ENCODE peak calls at places on chromosome 1, in five cellular contexts. I is heart left ventricle, Y is GM23248, W is right cardiac atrium, X is kidney. A is an unnamed sample.

GRCh38 chr1:231935856-231936255 is 309.3 kb downstream of the DISC1 start:
- DNase-seq in I (no peak), Y (no peak), W (no peak), X (no peak), A (no peak)

GRCh38 chr1:33336580-33336979 is 15.7 kb upstream of the A3GALT2 start:
- DNase-seq in I (no peak), Y (no peak), W (no peak), X (no peak), A (no peak)

GRCh38 chr1:167173516-167174184 is 47.0 kb upstream of the POU2F1 start:
- DNase-seq in I (no peak), Y (peak), W (no peak), X (no peak), A (no peak)

GRCh38 chr1:34885405-34886247 is 26.1 kb upstream of the SMIM12 start:
- DNase-seq in I (peak), Y (peak), W (peak), X (no peak), A (peak)

GRCh38 chr1:155008015-155008941 is 5.7 kb downstream of the ZBTB7B start:
- DNase-seq in I (peak), Y (no peak), W (peak), X (peak), A (peak)

GRCh38 chr1:14027099-14027498 is 327.1 kb downstream of the PRDM2 start:
- DNase-seq in I (no peak), Y (no peak), W (no peak), X (no peak), A (no peak)

GRCh38 chr1:10738125-10738746 is 58.2 kb downstream of the CASZ1 start:
- DNase-seq in I (no peak), Y (no peak), W (no peak), X (peak), A (no peak)

GRCh38 chr1:63101336-63101735 is 221.0 kb upstream of the FOXD3 start:
- DNase-seq in I (no peak), Y (no peak), W (no peak), X (no peak), A (no peak)

GRCh38 chr1:3593745-3594144 is 17.6 kb downstream of the MEGF6 start:
- DNase-seq in I (no peak), Y (no peak), W (no peak), X (no peak), A (no peak)

GRCh38 chr1:45493116-45493697 is 2.2 kb upstream of the TESK2 start:
- DNase-seq in I (peak), Y (peak), W (no peak), X (no peak), A (no peak)

GRCh38 chr1:57464756-57465155 is 40.9 kb upstream of the DAB1 start:
- DNase-seq in I (no peak), Y (no peak), W (no peak), X (no peak), A (no peak)

GRCh38 chr1:230682274-230682673 is 31.6 kb downstream of the AGT start:
- DNase-seq in I (peak), Y (peak), W (no peak), X (no peak), A (no peak)

GRCh38 chr1:49686107-49686506 is 337.6 kb downstream of the AGBL4 start:
- DNase-seq in I (no peak), Y (no peak), W (no peak), X (peak), A (no peak)

GRCh38 chr1:226743259-226743658 is 4.2 kb upstream of the ITPKB start:
- DNase-seq in I (no peak), Y (no peak), W (no peak), X (no peak), A (no peak)

GRCh38 chr1:7262611-7263010 is 477.4 kb downstream of the CAMTA1 start:
- DNase-seq in I (no peak), Y (no peak), W (no peak), X (no peak), A (no peak)

GRCh38 chr1:52635321-52636089 is 2.5 kb downstream of the SHISAL2A start:
- DNase-seq in I (no peak), Y (no peak), W (no peak), X (no peak), A (no peak)

GRCh38 chr1:219660666-219661463 is 48.0 kb upstream of the ZC3H11B start:
- DNase-seq in I (peak), Y (peak), W (peak), X (peak), A (peak)

GRCh38 chr1:245205864-245206263 is 51.1 kb downstream of the KIF26B start:
- DNase-seq in I (no peak), Y (no peak), W (no peak), X (no peak), A (no peak)

GRCh38 chr1:46488343-46489168 is 1.1 kb upstream of the DMBX1 start:
- DNase-seq in I (no peak), Y (peak), W (peak), X (peak), A (peak)

GRCh38 chr1:94757931-94758330 is 62.2 kb upstream of the SLC44A3 start:
- DNase-seq in I (peak), Y (no peak), W (peak), X (peak), A (no peak)

GRCh38 chr1:117347907-117348306 is 19.3 kb upstream of the MAN1A2 start:
- DNase-seq in I (no peak), Y (no peak), W (no peak), X (no peak), A (no peak)

GRCh38 chr1:47663286-47663685 is 225.4 kb downstream of the FOXD2 start:
- DNase-seq in I (no peak), Y (no peak), W (no peak), X (no peak), A (no peak)

GRCh38 chr1:156841289-156841855 is 17.5 kb downstream of the INSRR start:
- DNase-seq in I (no peak), Y (no peak), W (no peak), X (peak), A (no peak)

GRCh38 chr1:94713472-94714141 is 106.5 kb upstream of the SLC44A3 start:
- DNase-seq in I (peak), Y (peak), W (peak), X (peak), A (peak)

GRCh38 chr1:102219463-102219862 is 222.7 kb upstream of the OLFM3 start:
- DNase-seq in I (no peak), Y (no peak), W (no peak), X (no peak), A (no peak)

GRCh38 chr1:26337206-26337535 is 16.8 kb downstream of the CRYBG2 start:
- DNase-seq in I (no peak), Y (no peak), W (no peak), X (no peak), A (no peak)

GRCh38 chr1:26338670-26339069 is 15.3 kb downstream of the CRYBG2 start:
- DNase-seq in I (no peak), Y (no peak), W (no peak), X (no peak), A (no peak)

GRCh38 chr1:26337625-26338024 is 16.3 kb downstream of the CRYBG2 start:
- DNase-seq in I (no peak), Y (no peak), W (no peak), X (peak), A (no peak)

GRCh38 chr1:26336477-26337205 is 17.3 kb downstream of the CRYBG2 start:
- DNase-seq in I (peak), Y (peak), W (peak), X (peak), A (peak)

DNA sequence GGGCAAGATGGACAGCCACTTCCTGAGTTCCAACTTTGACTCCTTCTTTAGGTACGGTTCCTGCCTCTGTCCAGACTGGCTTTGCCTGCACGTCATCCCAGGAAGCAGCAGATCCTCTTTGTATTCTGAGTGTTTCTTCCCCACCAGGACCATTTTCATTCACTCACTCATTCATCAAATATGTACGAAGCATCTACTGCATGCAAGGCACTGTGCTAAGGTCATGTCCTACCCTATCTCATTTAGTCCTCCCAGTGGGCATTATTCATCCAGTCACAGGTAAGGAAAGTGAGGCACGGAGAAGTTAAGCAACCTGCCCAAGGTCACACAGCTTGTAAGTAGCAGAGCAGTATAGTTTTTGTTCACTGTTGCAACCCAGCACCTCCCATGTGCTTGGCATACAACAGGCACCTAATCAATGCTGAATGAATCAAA is 13.9 kb downstream of the CRYBG2 start:
- DNase-seq in I (no peak), Y (no peak), W (no peak), X (no peak), A (no peak)
- H3K27ac ChIP-seq in I (no peak), Y (no peak), W (no peak), X (no peak), A (no peak)

GRCh38 chr1:206487970-206488369 is 17.7 kb downstream of the IKBKE start:
- DNase-seq in I (no peak), Y (no peak), W (no peak), X (no peak), A (no peak)

GRCh38 chr1:206489980-206490534 is 17.3 kb upstream of the RASSF5 start:
- DNase-seq in I (peak), Y (peak), W (peak), X (peak), A (peak)

GRCh38 chr1:206484901-206485300 is 14.6 kb downstream of the IKBKE start:
- DNase-seq in I (no peak), Y (no peak), W (peak), X (no peak), A (no peak)

GRCh38 chr1:206490643-206491421 is 16.5 kb upstream of the RASSF5 start:
- DNase-seq in I (no peak), Y (no peak), W (no peak), X (no peak), A (no peak)

DNA sequence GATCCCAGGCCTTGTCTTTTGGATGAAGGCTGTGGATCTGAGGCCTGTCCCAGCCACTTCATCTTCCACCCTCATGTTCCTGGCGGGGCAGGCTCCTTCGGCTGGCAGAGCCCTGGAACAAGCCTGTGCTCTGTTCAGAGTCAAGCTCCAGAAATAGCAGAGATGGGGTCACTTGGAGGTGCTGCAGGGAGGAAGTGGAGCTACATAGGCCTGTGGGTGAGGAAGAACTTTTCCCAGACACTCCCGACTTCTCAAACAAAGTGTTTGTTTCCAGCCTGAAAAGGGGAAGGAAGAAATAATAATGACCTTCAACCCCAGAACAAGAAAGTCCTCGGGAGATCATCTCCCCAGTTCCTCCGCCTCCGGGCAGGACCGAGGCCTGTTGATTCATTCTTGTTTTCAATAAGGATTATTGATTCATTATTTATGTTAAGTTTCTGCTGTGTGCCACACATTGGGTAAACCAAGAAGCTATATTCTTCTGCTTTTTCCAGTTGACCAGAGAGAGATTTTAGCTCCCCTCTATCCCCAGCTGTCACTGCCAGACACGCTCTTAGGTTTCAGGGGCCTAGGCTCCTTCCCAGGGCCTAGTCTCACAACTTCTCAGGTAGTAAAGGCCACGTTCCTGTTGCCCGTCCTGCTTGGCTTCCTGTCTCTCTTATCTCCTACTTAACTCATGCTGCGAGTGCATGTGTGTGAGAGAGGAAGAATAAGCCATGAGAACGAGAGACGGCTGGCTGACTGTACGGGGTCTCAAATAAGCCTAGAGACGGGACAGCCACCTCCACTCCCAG is 16.9 kb downstream of the IKBKE start:
- DNase-seq in I (no peak), Y (no peak), W (peak), X (no peak), A (no peak)
- H3K27ac ChIP-seq in I (no peak), Y (no peak), W (peak), X (no peak), A (no peak)

DNA sequence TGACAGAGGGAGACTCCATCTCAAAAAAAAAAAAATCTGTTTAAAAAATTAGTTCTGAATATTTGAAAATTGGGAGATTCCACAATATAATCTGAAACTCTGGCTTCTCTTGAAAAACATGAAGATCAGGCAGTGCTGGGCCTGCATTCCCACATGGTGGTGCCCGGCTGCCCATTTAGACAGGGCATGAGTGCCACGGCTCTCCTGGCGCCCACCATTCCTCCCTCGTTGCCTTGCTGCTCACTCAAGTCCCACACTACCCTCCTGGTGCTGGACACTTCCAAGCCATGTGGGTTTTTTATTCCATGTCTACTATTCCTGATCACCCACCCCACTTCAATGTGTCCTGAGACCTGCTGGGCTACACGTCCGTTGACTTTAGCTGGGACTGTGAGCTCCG is 10.8 kb upstream of the MYOM3 start:
- DNase-seq in I (no peak), Y (no peak), W (no peak), X (no peak), A (no peak)
- H3K27ac ChIP-seq in I (no peak), Y (no peak), W (no peak), X (no peak), A (no peak)

GRCh38 chr1:55143686-55144085 is 71.5 kb downstream of the USP24 start:
- DNase-seq in I (no peak), Y (no peak), W (no peak), X (no peak), A (no peak)

GRCh38 chr1:55138740-55139283 is 76.4 kb downstream of the USP24 start:
- DNase-seq in I (no peak), Y (no peak), W (no peak), X (no peak), A (no peak)

GRCh38 chr1:55141295-55141893 is 73.8 kb downstream of the USP24 start:
- DNase-seq in I (no peak), Y (peak), W (no peak), X (no peak), A (no peak)

GRCh38 chr1:55140546-55140983 is 74.6 kb downstream of the USP24 start:
- DNase-seq in I (peak), Y (peak), W (no peak), X (no peak), A (peak)

DNA sequence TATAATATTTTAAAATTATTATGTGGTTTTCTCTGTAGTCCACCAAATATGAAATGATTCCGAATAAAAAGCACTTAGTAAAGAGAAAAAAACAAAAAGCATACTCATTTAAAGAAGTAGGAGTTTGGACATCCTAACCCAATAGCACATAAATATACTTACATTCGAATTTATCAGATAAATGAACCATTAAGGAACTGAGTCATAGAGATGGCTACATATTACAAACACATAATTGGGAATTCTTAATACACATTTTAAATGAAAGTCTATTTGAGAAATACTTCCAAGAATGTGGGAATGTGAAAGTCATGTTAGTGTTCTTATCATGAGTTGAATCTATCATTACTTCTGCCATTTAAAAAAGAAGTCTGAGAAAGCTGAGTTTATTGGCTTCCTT is 75.0 kb downstream of the USP24 start:
- DNase-seq in I (no peak), Y (peak), W (no peak), X (no peak), A (no peak)
- H3K27ac ChIP-seq in I (no peak), Y (peak), W (no peak), X (no peak), A (peak)

GRCh38 chr1:32274646-32275340 is 17.1 kb upstream of the HDAC1 start:
- DNase-seq in I (no peak), Y (no peak), W (no peak), X (no peak), A (no peak)
- H3K27ac ChIP-seq in I (no peak), Y (no peak), W (no peak), X (no peak), A (no peak)

GRCh38 chr1:221675880-221676800 is 65.7 kb downstream of the DUSP10 start:
- DNase-seq in I (no peak), Y (no peak), W (no peak), X (no peak), A (no peak)

GRCh38 chr1:221670081-221670480 is 71.8 kb downstream of the DUSP10 start:
- DNase-seq in I (no peak), Y (peak), W (no peak), X (no peak), A (no peak)

GRCh38 chr1:221672965-221673364 is 68.9 kb downstream of the DUSP10 start:
- DNase-seq in I (no peak), Y (no peak), W (no peak), X (no peak), A (no peak)

GRCh38 chr1:221669441-221669840 is 72.4 kb downstream of the DUSP10 start:
- DNase-seq in I (no peak), Y (no peak), W (no peak), X (no peak), A (no peak)

DNA sequence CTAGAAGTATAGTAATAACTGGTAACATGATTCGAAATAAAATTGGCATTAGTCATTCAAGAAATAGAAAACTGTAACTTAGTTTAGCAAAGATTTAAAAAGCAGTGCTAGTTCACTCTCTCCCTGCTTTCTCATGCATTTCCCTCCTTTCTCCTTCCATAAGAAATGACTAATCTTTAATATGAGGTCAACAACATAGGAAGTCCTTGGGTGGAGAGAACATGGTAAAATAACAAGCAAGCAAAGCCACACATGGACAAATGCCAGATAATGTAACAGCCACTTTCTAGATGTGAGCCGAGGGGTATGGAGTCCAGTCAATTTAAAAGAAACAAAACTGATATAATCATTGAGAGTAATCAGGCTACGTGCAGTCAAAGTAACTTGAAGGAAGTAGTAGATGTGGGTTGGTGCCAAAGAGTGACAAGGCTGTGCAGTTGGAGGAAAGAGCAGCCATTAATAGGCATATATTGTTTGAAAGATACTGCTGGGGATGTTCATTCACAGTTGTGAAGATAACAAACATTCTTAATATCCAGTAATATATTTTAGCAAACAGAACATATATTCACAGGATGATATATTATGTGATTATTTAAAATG is 69.6 kb downstream of the DUSP10 start:
- DNase-seq in I (no peak), Y (peak), W (no peak), X (no peak), A (no peak)
- H3K27ac ChIP-seq in I (no peak), Y (no peak), W (no peak), X (no peak), A (no peak)

GRCh38 chr1:38063616-38064015 is 17.0 kb upstream of the POU3F1 start:
- DNase-seq in I (no peak), Y (no peak), W (no peak), X (no peak), A (no peak)
- H3K27ac ChIP-seq in I (no peak), Y (no peak), W (no peak), X (no peak), A (no peak)

DNA sequence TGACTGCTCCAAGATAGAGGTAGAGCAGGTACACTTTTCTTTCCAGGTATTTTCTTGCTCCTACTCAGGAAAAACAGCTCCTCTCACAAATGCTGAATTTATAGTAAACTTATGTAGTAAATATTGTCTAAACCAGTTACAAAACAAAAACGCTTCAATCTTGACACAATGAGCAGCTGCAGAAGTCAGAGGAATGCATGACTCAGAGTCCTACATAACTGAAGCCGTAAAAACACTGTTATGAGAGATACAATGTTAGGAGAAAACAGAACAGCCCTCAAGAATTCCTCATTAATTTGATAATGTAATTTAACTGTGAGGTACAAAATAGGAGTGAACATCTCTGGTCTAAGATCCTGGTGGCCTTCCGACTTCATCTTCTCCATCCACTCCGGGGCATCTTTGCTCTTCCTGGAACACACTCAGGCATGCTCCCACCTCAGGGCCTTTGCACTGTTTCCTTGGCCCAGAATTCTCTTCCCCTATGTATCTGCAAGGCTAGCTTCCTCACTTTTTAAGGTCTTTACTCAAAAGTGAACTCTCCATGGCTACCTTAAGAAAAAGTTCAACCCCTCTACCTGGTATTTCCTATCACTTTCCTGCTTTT is 138.5 kb downstream of the SLC45A1 start:
- DNase-seq in I (no peak), Y (peak), W (no peak), X (no peak), A (no peak)
- H3K27ac ChIP-seq in I (peak), Y (peak), W (peak), X (peak), A (peak)